ENCODE peak calls at places on chromosomes 2 and 18, in seven cellular contexts. One of them, this sample, is unnamed.

GRCh38 chr2:3420076-3420848 is 40.8 kb downstream of the TRAPPC12 start:
- DNase-seq in K562: no peak
- DNase-seq in upper lobe of left lung: no peak
- DNase-seq in A549: no peak
- DNase-seq in Peyer's patch: no peak
- DNase-seq in GM12891: no peak
- DNase-seq in stomach: no peak
- DNase-seq in this sample: no peak

GRCh38 chr2:37637122-37637875 is 34.1 kb downstream of the CDC42EP3 start:
- DNase-seq in K562: no peak
- DNase-seq in upper lobe of left lung: no peak
- DNase-seq in A549: no peak
- DNase-seq in Peyer's patch: no peak
- DNase-seq in GM12891: no peak
- DNase-seq in stomach: no peak
- DNase-seq in this sample: no peak

GRCh38 chr2:128577141-128577930 is 258.7 kb upstream of the HS6ST1 start:
- DNase-seq in K562: no peak
- DNase-seq in upper lobe of left lung: peak
- DNase-seq in A549: no peak
- DNase-seq in Peyer's patch: peak
- DNase-seq in GM12891: no peak
- DNase-seq in stomach: peak
- DNase-seq in this sample: no peak

GRCh38 chr2:44598330-44598729 is 236.6 kb downstream of the CAMKMT start:
- DNase-seq in K562: no peak
- DNase-seq in upper lobe of left lung: no peak
- DNase-seq in A549: no peak
- DNase-seq in Peyer's patch: no peak
- DNase-seq in GM12891: no peak
- DNase-seq in stomach: no peak
- DNase-seq in this sample: no peak

GRCh38 chr18:56637897-56638231 is 528 bp downstream of the TXNL1 start:
- DNase-seq in K562: peak
- DNase-seq in upper lobe of left lung: no peak
- DNase-seq in A549: no peak
- DNase-seq in Peyer's patch: no peak
- DNase-seq in GM12891: no peak
- DNase-seq in stomach: no peak
- DNase-seq in this sample: peak

GRCh38 chr2:113797237-113797636 is 40.8 kb upstream of the SLC35F5 start:
- DNase-seq in K562: no peak
- DNase-seq in upper lobe of left lung: no peak
- DNase-seq in A549: no peak
- DNase-seq in Peyer's patch: no peak
- DNase-seq in GM12891: no peak
- DNase-seq in stomach: no peak
- DNase-seq in this sample: no peak

GRCh38 chr2:27086090-27086721 is 366 bp upstream of the KHK start:
- DNase-seq in K562: peak
- DNase-seq in upper lobe of left lung: peak
- DNase-seq in A549: peak
- DNase-seq in Peyer's patch: peak
- DNase-seq in GM12891: peak
- DNase-seq in stomach: peak
- DNase-seq in this sample: peak

GRCh38 chr2:177314194-177314593 is 49.7 kb upstream of the NFE2L2 start:
- DNase-seq in K562: no peak
- DNase-seq in upper lobe of left lung: no peak
- DNase-seq in A549: no peak
- DNase-seq in Peyer's patch: no peak
- DNase-seq in GM12891: no peak
- DNase-seq in stomach: no peak
- DNase-seq in this sample: no peak

GRCh38 chr2:241516520-241516965 is 8.2 kb upstream of the STK25 start:
- DNase-seq in K562: no peak
- DNase-seq in upper lobe of left lung: no peak
- DNase-seq in A549: no peak
- DNase-seq in Peyer's patch: no peak
- DNase-seq in GM12891: no peak
- DNase-seq in stomach: no peak
- DNase-seq in this sample: peak

GRCh38 chr2:8681786-8682692 is at the start of gene ID2:
- DNase-seq in K562: peak
- DNase-seq in upper lobe of left lung: peak
- DNase-seq in A549: peak
- DNase-seq in Peyer's patch: peak
- DNase-seq in GM12891: peak
- DNase-seq in stomach: peak
- DNase-seq in this sample: peak

GRCh38 chr2:8679567-8679826 is 2.4 kb upstream of the ID2 start:
- DNase-seq in K562: no peak
- DNase-seq in upper lobe of left lung: no peak
- DNase-seq in A549: no peak
- DNase-seq in Peyer's patch: no peak
- DNase-seq in GM12891: no peak
- DNase-seq in stomach: no peak
- DNase-seq in this sample: no peak

GRCh38 chr2:8678731-8679566 is 2.9 kb upstream of the ID2 start:
- DNase-seq in K562: peak
- DNase-seq in upper lobe of left lung: peak
- DNase-seq in A549: peak
- DNase-seq in Peyer's patch: peak
- DNase-seq in GM12891: peak
- DNase-seq in stomach: peak
- DNase-seq in this sample: peak

GRCh38 chr2:8680931-8681760 is 710 bp upstream of the ID2 start:
- DNase-seq in K562: peak
- DNase-seq in upper lobe of left lung: no peak
- DNase-seq in A549: peak
- DNase-seq in Peyer's patch: peak
- DNase-seq in GM12891: no peak
- DNase-seq in stomach: peak
- DNase-seq in this sample: peak

GRCh38 chr2:8679827-8680731 is 1.8 kb upstream of the ID2 start:
- DNase-seq in K562: peak
- DNase-seq in upper lobe of left lung: no peak
- DNase-seq in A549: peak
- DNase-seq in Peyer's patch: peak
- DNase-seq in GM12891: no peak
- DNase-seq in stomach: peak
- DNase-seq in this sample: peak
- TF ChIP-seq POLR2A in K562: peak
- TF ChIP-seq POLR2A in upper lobe of left lung: peak
- TF ChIP-seq POLR2A in A549: peak
- TF ChIP-seq POLR2A in Peyer's patch: peak
- TF ChIP-seq POLR2A in GM12891: no peak
- TF ChIP-seq POLR2A in stomach: no peak
- TF ChIP-seq POLR2A in this sample: no peak

DNA sequence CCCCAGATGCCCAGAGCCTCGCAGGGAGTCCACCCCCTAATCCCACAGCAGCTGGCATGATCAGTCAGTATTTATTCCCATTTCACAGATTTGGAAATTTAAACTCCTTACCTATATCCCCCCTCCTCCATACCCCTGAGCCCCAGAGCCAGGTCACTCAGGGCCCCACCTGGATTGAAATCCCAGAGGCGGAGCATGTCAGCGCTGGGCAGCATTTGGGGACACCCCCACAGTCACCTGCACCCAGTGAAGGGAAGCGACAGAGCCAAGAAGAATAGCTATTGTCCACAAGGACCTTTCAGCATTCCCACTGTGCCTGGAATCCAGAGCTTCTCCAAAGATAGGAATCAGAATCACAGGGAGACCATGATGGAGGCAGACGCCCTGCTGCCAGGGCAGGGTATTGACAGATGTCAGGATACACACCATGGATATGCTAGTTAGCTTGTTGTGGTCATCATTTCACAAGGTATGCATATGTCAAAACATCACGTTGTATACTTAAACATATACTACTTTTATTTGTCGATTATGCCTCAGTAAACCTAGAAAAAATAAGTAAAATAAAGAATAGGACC is 968 bp upstream of the ASTL start:
- DNase-seq in K562: no peak
- DNase-seq in upper lobe of left lung: no peak
- DNase-seq in A549: no peak
- DNase-seq in Peyer's patch: no peak
- DNase-seq in GM12891: no peak
- DNase-seq in stomach: no peak
- DNase-seq in this sample: no peak
- TF ChIP-seq POLR2A in K562: no peak
- TF ChIP-seq POLR2A in upper lobe of left lung: no peak
- TF ChIP-seq POLR2A in A549: no peak
- TF ChIP-seq POLR2A in Peyer's patch: no peak
- TF ChIP-seq POLR2A in GM12891: peak
- TF ChIP-seq POLR2A in stomach: no peak
- TF ChIP-seq POLR2A in this sample: no peak

GRCh38 chr2:63049291-63050185 is 1.1 kb upstream of the OTX1 start:
- DNase-seq in K562: no peak
- DNase-seq in upper lobe of left lung: peak
- DNase-seq in A549: peak
- DNase-seq in Peyer's patch: no peak
- DNase-seq in GM12891: no peak
- DNase-seq in stomach: no peak
- DNase-seq in this sample: no peak

GRCh38 chr2:63051795-63052333 is 1.2 kb downstream of the OTX1 start:
- DNase-seq in K562: no peak
- DNase-seq in upper lobe of left lung: peak
- DNase-seq in A549: no peak
- DNase-seq in Peyer's patch: no peak
- DNase-seq in GM12891: no peak
- DNase-seq in stomach: no peak
- DNase-seq in this sample: peak

GRCh38 chr2:63048367-63049171 is 2.1 kb upstream of the OTX1 start:
- DNase-seq in K562: no peak
- DNase-seq in upper lobe of left lung: peak
- DNase-seq in A549: no peak
- DNase-seq in Peyer's patch: no peak
- DNase-seq in GM12891: no peak
- DNase-seq in stomach: no peak
- DNase-seq in this sample: peak

GRCh38 chr2:63050916-63051794 is 525 bp downstream of the OTX1 start:
- DNase-seq in K562: peak
- DNase-seq in upper lobe of left lung: peak
- DNase-seq in A549: no peak
- DNase-seq in Peyer's patch: no peak
- DNase-seq in GM12891: no peak
- DNase-seq in stomach: no peak
- DNase-seq in this sample: peak

GRCh38 chr2:63050186-63050915 is at the start of gene OTX1:
- DNase-seq in K562: peak
- DNase-seq in upper lobe of left lung: peak
- DNase-seq in A549: peak
- DNase-seq in Peyer's patch: peak
- DNase-seq in GM12891: peak
- DNase-seq in stomach: peak
- DNase-seq in this sample: peak
- TF ChIP-seq POLR2A in K562: peak
- TF ChIP-seq POLR2A in upper lobe of left lung: no peak
- TF ChIP-seq POLR2A in A549: peak
- TF ChIP-seq POLR2A in Peyer's patch: no peak
- TF ChIP-seq POLR2A in GM12891: no peak
- TF ChIP-seq POLR2A in stomach: no peak
- TF ChIP-seq POLR2A in this sample: no peak

GRCh38 chr2:60553992-60554648 is 666 bp upstream of the BCL11A start:
- DNase-seq in K562: peak
- DNase-seq in upper lobe of left lung: peak
- DNase-seq in A549: peak
- DNase-seq in Peyer's patch: peak
- DNase-seq in GM12891: no peak
- DNase-seq in stomach: no peak
- DNase-seq in this sample: peak
- TF ChIP-seq POLR2A in K562: no peak
- TF ChIP-seq POLR2A in upper lobe of left lung: no peak
- TF ChIP-seq POLR2A in A549: no peak
- TF ChIP-seq POLR2A in Peyer's patch: no peak
- TF ChIP-seq POLR2A in GM12891: no peak
- TF ChIP-seq POLR2A in stomach: no peak
- TF ChIP-seq POLR2A in this sample: no peak

GRCh38 chr2:190977505-190977904 is 36.5 kb downstream of the STAT1 start:
- DNase-seq in K562: no peak
- DNase-seq in upper lobe of left lung: no peak
- DNase-seq in A549: no peak
- DNase-seq in Peyer's patch: no peak
- DNase-seq in GM12891: no peak
- DNase-seq in stomach: no peak
- DNase-seq in this sample: no peak
- TF ChIP-seq POLR2A in K562: no peak
- TF ChIP-seq POLR2A in upper lobe of left lung: no peak
- TF ChIP-seq POLR2A in A549: no peak
- TF ChIP-seq POLR2A in Peyer's patch: no peak
- TF ChIP-seq POLR2A in GM12891: peak
- TF ChIP-seq POLR2A in stomach: no peak
- TF ChIP-seq POLR2A in this sample: no peak

DNA sequence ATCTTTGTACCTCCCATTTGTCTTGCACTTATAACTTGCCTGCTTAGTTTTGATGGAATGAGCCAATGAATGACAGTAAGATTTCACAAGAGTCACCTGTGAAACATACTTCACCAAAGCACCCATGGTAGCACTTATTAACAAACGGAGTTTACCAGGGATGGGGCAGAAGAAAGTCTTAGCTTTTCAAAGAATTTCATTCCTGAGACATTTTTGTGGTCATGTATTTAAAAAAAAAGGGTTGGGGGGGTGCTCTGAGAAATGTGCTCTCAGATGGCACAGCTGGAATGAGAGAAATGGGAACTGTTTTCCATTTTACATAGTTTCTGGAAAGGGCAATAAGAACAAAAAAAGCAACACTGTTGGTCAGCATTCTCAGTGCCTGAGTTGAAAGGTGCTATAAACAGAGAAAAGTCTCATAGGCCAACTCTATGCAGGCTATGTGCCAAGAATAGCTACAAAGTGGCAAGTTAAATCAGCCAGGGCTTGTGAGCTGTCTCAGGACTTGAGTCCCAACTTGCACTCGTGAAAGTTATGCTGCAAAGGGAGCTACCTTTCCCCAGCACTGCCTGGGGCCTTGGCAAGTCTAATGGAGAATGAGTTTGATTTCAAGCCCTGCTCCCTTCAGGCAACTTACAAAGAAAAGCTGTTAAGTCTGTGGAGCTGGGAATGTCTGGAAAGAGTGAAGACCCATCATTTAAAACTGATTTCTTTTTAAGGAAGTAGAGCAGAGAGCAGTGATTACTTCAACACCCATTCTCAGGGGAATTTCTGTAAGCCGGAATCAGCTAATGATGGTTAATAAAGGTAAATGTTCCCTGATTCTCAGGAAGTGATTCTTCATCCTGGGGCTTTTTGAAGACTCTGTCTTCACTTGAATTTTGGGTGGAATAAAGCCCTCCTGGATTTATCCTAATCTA is 170.6 kb downstream of the SLC8A1 start:
- DNase-seq in K562: no peak
- DNase-seq in upper lobe of left lung: no peak
- DNase-seq in A549: no peak
- DNase-seq in Peyer's patch: no peak
- DNase-seq in GM12891: no peak
- DNase-seq in stomach: no peak
- DNase-seq in this sample: no peak
- TF ChIP-seq POLR2A in K562: no peak
- TF ChIP-seq POLR2A in upper lobe of left lung: no peak
- TF ChIP-seq POLR2A in A549: no peak
- TF ChIP-seq POLR2A in Peyer's patch: no peak
- TF ChIP-seq POLR2A in GM12891: no peak
- TF ChIP-seq POLR2A in stomach: no peak
- TF ChIP-seq POLR2A in this sample: no peak

GRCh38 chr2:199308567-199308966 is 149.2 kb downstream of the SATB2 start:
- DNase-seq in K562: no peak
- DNase-seq in upper lobe of left lung: peak
- DNase-seq in A549: no peak
- DNase-seq in Peyer's patch: no peak
- DNase-seq in GM12891: no peak
- DNase-seq in stomach: no peak
- DNase-seq in this sample: no peak
- TF ChIP-seq POLR2A in K562: no peak
- TF ChIP-seq POLR2A in upper lobe of left lung: no peak
- TF ChIP-seq POLR2A in A549: no peak
- TF ChIP-seq POLR2A in Peyer's patch: no peak
- TF ChIP-seq POLR2A in GM12891: no peak
- TF ChIP-seq POLR2A in stomach: no peak
- TF ChIP-seq POLR2A in this sample: no peak